ENCODE peak calls at places on chromosomes 2 and 18, in eight cellular contexts. Y is PC-9, I is heart left ventricle, G is GM23248, R is stomach, B is WERI-Rb-1, W is DND-41, V is dorsolateral prefrontal cortex. T is an unnamed sample.
A peak's percentile ranks its signal among the peaks of the same experiment; 100 is the strongest.

GRCh38 chr2:206275274-206276160 is 1.1 kb downstream of the ZDBF2 start:
- DNase-seq in Y (no peak), I (no peak), G (peak; percentile 53), R (no peak), B (no peak), W (no peak), V (no peak), T (no peak)

GRCh38 chr2:240930096-240930630 is 24.0 kb downstream of the CROCC2 start:
- DNase-seq in Y (no peak), I (peak; percentile 17), G (no peak), R (peak; percentile 11), B (peak; percentile 6), W (no peak), V (peak; percentile 27), T (no peak)

GRCh38 chr2:168449419-168449818 is 6.7 kb upstream of the CERS6 start:
- DNase-seq in Y (no peak), I (no peak), G (no peak), R (no peak), B (no peak), W (no peak), V (no peak), T (no peak)

GRCh38 chr2:132489150-132489549 is 72.5 kb downstream of the GPR39 start:
- DNase-seq in Y (no peak), I (peak; percentile 30), G (peak; percentile 50), R (no peak), B (no peak), W (peak; percentile 39), V (no peak), T (no peak)

GRCh38 chr2:164890533-164890932 is 48.9 kb upstream of the COBLL1 start:
- DNase-seq in Y (no peak), I (no peak), G (no peak), R (no peak), B (peak; percentile 66), W (no peak), V (no peak), T (no peak)

GRCh38 chr2:15814946-15815345 is 125.4 kb upstream of the MYCN start:
- DNase-seq in Y (no peak), I (no peak), G (no peak), R (no peak), B (no peak), W (no peak), V (no peak), T (no peak)

GRCh38 chr18:37381554-37381953 is 184.0 kb downstream of the CELF4 start:
- DNase-seq in Y (no peak), I (no peak), G (no peak), R (no peak), B (no peak), W (no peak), V (no peak), T (no peak)

GRCh38 chr2:231364961-231365810 is 30.3 kb upstream of the B3GNT7 start:
- DNase-seq in Y (peak; percentile 74), I (no peak), G (peak; percentile 81), R (no peak), B (peak; percentile 60), W (no peak), V (peak; percentile 63), T (no peak)

GRCh38 chr2:16368951-16369350 is 296.7 kb downstream of the CYRIA start:
- DNase-seq in Y (no peak), I (no peak), G (no peak), R (no peak), B (no peak), W (no peak), V (no peak), T (no peak)

GRCh38 chr2:118882693-118883336 is 35.4 kb upstream of the EN1 start:
- DNase-seq in Y (peak; percentile 51), I (peak; percentile 59), G (peak; percentile 81), R (peak; percentile 62), B (peak; percentile 79), W (peak; percentile 68), V (peak; percentile 74), T (peak; percentile 56)

GRCh38 chr2:117832905-117833613 is 18.6 kb downstream of the DDX18 start:
- DNase-seq in Y (peak; percentile 14), I (no peak), G (peak; percentile 74), R (no peak), B (no peak), W (peak; percentile 40), V (no peak), T (no peak)

GRCh38 chr2:65744801-65745200 is 312.4 kb upstream of the SPRED2 start:
- DNase-seq in Y (no peak), I (no peak), G (no peak), R (no peak), B (no peak), W (no peak), V (no peak), T (no peak)

GRCh38 chr2:70984228-70984575 is 5.8 kb downstream of the ANKRD53 start:
- DNase-seq in Y (no peak), I (no peak), G (no peak), R (no peak), B (no peak), W (no peak), V (no peak), T (no peak)

DNA sequence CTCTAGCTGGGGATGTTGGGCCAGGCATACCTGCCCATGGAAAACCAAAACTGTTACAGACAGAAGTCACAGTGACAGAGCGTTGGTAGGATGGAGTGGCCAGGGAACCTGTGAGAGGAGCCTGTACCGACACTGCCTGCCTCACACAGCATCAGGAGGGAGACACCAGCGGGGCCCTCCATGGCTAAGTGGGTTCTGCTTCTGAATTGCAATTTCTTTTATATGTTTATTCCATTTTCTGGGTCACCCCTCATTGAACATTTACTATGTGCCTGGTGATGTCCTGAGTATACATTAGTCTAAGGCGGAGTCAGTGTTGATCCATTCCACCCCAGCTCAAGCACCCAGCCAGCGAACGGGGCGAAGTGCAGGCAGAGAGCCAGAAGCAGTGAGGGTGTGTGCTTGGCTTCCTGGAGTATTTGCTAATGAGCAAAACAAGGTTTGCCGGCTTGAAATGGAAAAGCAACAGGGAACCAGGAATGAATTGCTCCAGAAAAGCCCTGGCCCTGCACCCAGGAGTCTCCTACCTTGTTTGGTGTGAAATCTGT is 141.8 kb downstream of the SH3RF3 start:
- DNase-seq in Y (peak; percentile 31), I (no peak), G (no peak), R (peak; percentile 56), B (no peak), W (no peak), V (no peak), T (no peak)
- H3K27ac ChIP-seq in Y (no peak overlapping the region), I (no peak overlapping the region), G (no peak overlapping the region), R (no peak overlapping the region), B (no peak overlapping the region), W (no peak overlapping the region), V (no peak overlapping the region), T (no peak overlapping the region)

DNA sequence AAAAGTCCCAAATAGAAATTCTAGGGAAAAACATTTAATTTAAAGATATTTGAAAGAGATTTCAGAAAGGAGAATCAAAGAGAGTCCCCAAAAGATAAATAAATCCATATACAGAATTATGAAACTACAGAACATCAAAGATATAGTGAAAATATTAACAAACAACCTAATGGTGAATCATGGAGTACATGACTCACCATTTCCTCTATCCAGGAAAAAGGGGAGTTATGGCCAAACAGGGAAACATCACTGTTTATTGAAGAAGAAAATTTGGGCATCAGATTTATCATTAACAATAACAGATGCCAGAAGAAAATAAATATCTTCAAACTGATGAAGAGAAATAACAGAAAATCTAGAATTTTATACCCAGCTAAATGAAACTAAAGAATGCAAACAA is 448.3 kb downstream of the CDH2 start:
- DNase-seq in Y (no peak), I (no peak), G (no peak), R (no peak), B (no peak), W (no peak), V (no peak), T (no peak)
- H3K27ac ChIP-seq in Y (no peak overlapping the region), I (no peak overlapping the region), G (no peak overlapping the region), R (no peak overlapping the region), B (no peak overlapping the region), W (no peak overlapping the region), V (no peak overlapping the region), T (no peak overlapping the region)

GRCh38 chr18:35580748-35581534 is 599 bp upstream of the GALNT1 start:
- DNase-seq in Y (peak; percentile 35), I (peak; percentile 76), G (peak; percentile 82), R (peak; percentile 55), B (peak; percentile 66), W (peak; percentile 64), V (peak; percentile 78), T (peak; percentile 64)

GRCh38 chr18:35581555-35582309 is at the start of gene GALNT1:
- DNase-seq in Y (no peak), I (peak; percentile 38), G (peak; percentile 57), R (no peak), B (peak; percentile 22), W (peak; percentile 26), V (peak; percentile 48), T (peak; percentile 19)

GRCh38 chr18:35585608-35586007 is 4.1 kb downstream of the GALNT1 start:
- DNase-seq in Y (no peak), I (no peak), G (no peak), R (no peak), B (no peak), W (no peak), V (no peak), T (no peak)

GRCh38 chr18:35582899-35583558 is 1.5 kb downstream of the GALNT1 start:
- DNase-seq in Y (peak; percentile 9), I (no peak), G (peak; percentile 22), R (no peak), B (no peak), W (no peak), V (no peak), T (no peak)

DNA sequence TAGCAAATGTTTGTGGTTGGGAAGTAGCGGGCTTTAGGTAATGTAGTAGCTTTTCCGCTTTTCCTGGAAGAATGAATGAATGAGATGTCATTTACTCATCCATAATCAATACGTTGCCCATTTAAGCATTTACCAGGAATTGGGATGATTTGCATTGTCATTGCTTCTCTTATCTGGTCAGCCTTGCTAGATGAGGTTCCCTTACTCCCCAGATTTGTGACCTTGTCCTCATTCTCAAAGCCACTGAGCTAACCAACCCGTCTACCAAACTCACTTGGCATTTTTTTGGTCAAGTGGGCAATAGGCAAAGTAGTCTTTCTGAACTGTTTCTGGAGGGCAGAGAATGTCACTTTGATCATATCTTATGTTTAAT is 756 bp downstream of the GALNT1 start:
- DNase-seq in Y (no peak), I (no peak), G (peak; percentile 25), R (no peak), B (no peak), W (no peak), V (no peak), T (no peak)
- H3K27ac ChIP-seq in Y (peak overlapping the region; percentile 19), I (peak overlapping the region; percentile 58), G (peak overlapping the region; percentile 17), R (peak overlapping the region; percentile 92), B (no peak overlapping the region), W (peak overlapping the region; percentile 66), V (peak overlapping the region; percentile 59), T (peak overlapping the region; percentile 39)

DNA sequence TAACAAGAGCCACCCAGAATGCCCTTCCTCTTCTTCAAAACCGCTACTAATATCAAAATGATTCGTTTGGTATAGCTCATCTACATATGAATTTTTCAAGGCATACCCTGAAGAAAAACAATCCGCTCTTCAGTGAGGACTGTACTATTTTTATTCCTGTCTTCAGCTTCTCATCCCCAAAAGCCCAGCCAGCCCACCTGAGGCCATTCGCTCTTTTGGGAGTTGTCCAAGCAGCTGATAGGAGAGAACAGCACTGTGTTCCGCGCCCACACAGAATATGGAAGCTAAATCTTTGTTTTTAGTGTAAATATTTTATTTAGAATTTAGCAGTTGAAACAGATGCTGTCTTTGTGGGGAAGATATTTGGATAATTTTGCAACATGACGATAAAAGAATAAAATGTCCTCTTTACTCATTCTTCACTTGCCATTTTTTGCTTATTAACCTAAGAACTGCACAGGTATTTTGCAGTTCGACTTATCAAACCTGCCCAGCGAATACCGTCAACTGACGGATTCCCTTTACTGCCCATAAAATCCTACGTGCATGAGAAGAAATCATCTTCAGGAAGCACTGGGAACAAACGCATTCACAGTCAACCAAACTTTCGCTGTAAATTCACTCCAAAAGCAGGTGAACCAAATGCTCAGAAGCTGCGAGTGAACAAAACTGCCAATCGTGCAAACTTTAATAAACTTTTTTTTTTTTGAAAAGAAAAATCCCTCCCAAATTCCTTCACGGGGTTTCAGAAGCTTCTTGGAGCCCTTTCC is 3.4 kb downstream of the ZNF521 start:
- DNase-seq in Y (no peak), I (peak; percentile 40), G (no peak), R (no peak), B (no peak), W (no peak), V (no peak), T (no peak)
- H3K27ac ChIP-seq in Y (no peak overlapping the region), I (peak overlapping the region; percentile 93), G (peak overlapping the region; percentile 86), R (peak overlapping the region; percentile 83), B (no peak overlapping the region), W (no peak overlapping the region), V (peak overlapping the region; percentile 80), T (no peak overlapping the region)

T was measured in CD4-positive, alpha-beta memory T cell.